ENCODE peak calls at places on chromosomes 11 and 22, in five cellular contexts. One of them, this sample, is unnamed. For H3K27me3, the result is how much of the 10 kb centered on the place peaks cover.

GRCh38 chr11:124302756-124303155 is 11.0 kb downstream of the OR8D1 start:
- DNase-seq in GM23248: peak
- DNase-seq in vagina: no peak
- DNase-seq in left ventricle myocardium inferior: no peak
- DNase-seq in astrocyte: no peak
- DNase-seq in this sample: no peak

GRCh38 chr11:26331911-26332571 is at the start of gene ANO3:
- DNase-seq in left ventricle myocardium inferior: peak
- DNase-seq in astrocyte: peak
- DNase-seq in vagina: no peak
- DNase-seq in GM23248: peak
- DNase-seq in this sample: peak

GRCh38 chr11:61193596-61193995 is 9.7 kb upstream of the PGA3 start:
- DNase-seq in vagina: no peak
- DNase-seq in left ventricle myocardium inferior: no peak
- DNase-seq in GM23248: no peak
- DNase-seq in astrocyte: no peak
- DNase-seq in this sample: no peak

GRCh38 chr11:112355726-112356125 is 95.1 kb upstream of the PLET1 start:
- DNase-seq in GM23248: peak
- DNase-seq in vagina: no peak
- DNase-seq in astrocyte: no peak
- DNase-seq in left ventricle myocardium inferior: no peak
- DNase-seq in this sample: no peak

GRCh38 chr22:37186228-37186996 is 1.6 kb downstream of the C1QTNF6 start:
- DNase-seq in astrocyte: peak
- DNase-seq in GM23248: peak
- DNase-seq in vagina: no peak
- DNase-seq in left ventricle myocardium inferior: peak
- DNase-seq in this sample: no peak

GRCh38 chr11:120832609-120833221 is 191.2 kb upstream of the TBCEL start:
- DNase-seq in astrocyte: no peak
- DNase-seq in left ventricle myocardium inferior: no peak
- DNase-seq in vagina: no peak
- DNase-seq in GM23248: no peak
- DNase-seq in this sample: no peak

GRCh38 chr11:7160814-7161489 is 72.2 kb downstream of the RBMXL2 start:
- DNase-seq in left ventricle myocardium inferior: no peak
- DNase-seq in GM23248: no peak
- DNase-seq in astrocyte: no peak
- DNase-seq in vagina: no peak
- DNase-seq in this sample: no peak

GRCh38 chr22:31977141-31977781 is 32.9 kb downstream of the YWHAH start:
- DNase-seq in GM23248: peak
- DNase-seq in vagina: no peak
- DNase-seq in left ventricle myocardium inferior: peak
- DNase-seq in astrocyte: no peak
- DNase-seq in this sample: no peak

GRCh38 chr22:36435516-36436415 is 45.7 kb downstream of the TXN2 start:
- DNase-seq in GM23248: no peak
- DNase-seq in astrocyte: no peak
- DNase-seq in vagina: no peak
- DNase-seq in left ventricle myocardium inferior: no peak
- DNase-seq in this sample: no peak

GRCh38 chr11:104476454-104476853 is 312.5 kb upstream of the PDGFD start:
- DNase-seq in astrocyte: peak
- DNase-seq in vagina: no peak
- DNase-seq in left ventricle myocardium inferior: no peak
- DNase-seq in GM23248: no peak
- DNase-seq in this sample: no peak

GRCh38 chr11:30321321-30321720 is 1.6 kb upstream of the ARL14EP start:
- DNase-seq in vagina: no peak
- DNase-seq in astrocyte: no peak
- DNase-seq in GM23248: no peak
- DNase-seq in left ventricle myocardium inferior: no peak
- DNase-seq in this sample: no peak

GRCh38 chr11:30326911-30327310 is 4.0 kb downstream of the ARL14EP start:
- DNase-seq in left ventricle myocardium inferior: no peak
- DNase-seq in GM23248: no peak
- DNase-seq in astrocyte: no peak
- DNase-seq in vagina: no peak
- DNase-seq in this sample: no peak

GRCh38 chr11:30326114-30326783 is 3.3 kb downstream of the ARL14EP start:
- DNase-seq in astrocyte: peak
- DNase-seq in GM23248: peak
- DNase-seq in vagina: no peak
- DNase-seq in left ventricle myocardium inferior: no peak
- DNase-seq in this sample: no peak

GRCh38 chr11:30322826-30323710 is at the start of gene ARL14EP:
- DNase-seq in left ventricle myocardium inferior: peak
- DNase-seq in astrocyte: peak
- DNase-seq in vagina: peak
- DNase-seq in GM23248: peak
- DNase-seq in this sample: peak

DNA sequence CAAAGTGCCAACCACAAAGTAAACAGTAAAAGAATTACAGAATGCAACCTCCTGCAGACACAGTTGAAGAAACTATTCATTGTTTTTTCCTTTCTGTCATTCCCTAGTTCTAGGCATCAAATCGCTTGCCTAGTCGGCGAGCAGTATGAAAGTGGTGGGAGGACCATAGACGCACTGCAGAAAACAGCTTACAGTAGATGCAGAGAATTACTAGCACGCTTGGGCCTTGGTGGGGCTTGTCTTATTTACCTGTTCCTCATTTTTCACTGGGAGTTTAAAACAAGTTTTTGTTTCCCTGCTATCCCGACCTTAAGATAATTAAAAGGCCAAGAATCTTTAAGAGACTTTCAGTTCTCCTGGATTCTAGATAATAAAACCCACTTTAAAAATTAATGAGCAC is 742 bp upstream of the ARL14EP start:
- DNase-seq in astrocyte: no peak
- DNase-seq in GM23248: no peak
- DNase-seq in left ventricle myocardium inferior: no peak
- DNase-seq in vagina: no peak
- DNase-seq in this sample: no peak
- H3K4me3 ChIP-seq in astrocyte: no peak
- H3K4me3 ChIP-seq in GM23248: peak
- H3K4me3 ChIP-seq in left ventricle myocardium inferior: peak
- H3K4me3 ChIP-seq in vagina: no peak
- H3K4me3 ChIP-seq in this sample: no peak

GRCh38 chr11:48058777-48059176 is 78.4 kb downstream of the PTPRJ start:
- DNase-seq in left ventricle myocardium inferior: no peak
- DNase-seq in GM23248: peak
- DNase-seq in astrocyte: no peak
- DNase-seq in vagina: no peak
- DNase-seq in this sample: no peak
- H3K27me3 ChIP-seq in left ventricle myocardium inferior: under half
- H3K27me3 ChIP-seq in GM23248: under half
- H3K27me3 ChIP-seq in astrocyte: under half
- H3K27me3 ChIP-seq in vagina: under half
- H3K27me3 ChIP-seq in this sample: under half

GRCh38 chr11:64373598-64373974 is 14.6 kb downstream of the RPS6KA4 start:
- DNase-seq in astrocyte: no peak
- DNase-seq in vagina: no peak
- DNase-seq in left ventricle myocardium inferior: no peak
- DNase-seq in GM23248: no peak
- DNase-seq in this sample: no peak
- H3K4me3 ChIP-seq in astrocyte: no peak
- H3K4me3 ChIP-seq in vagina: no peak
- H3K4me3 ChIP-seq in left ventricle myocardium inferior: no peak
- H3K4me3 ChIP-seq in GM23248: no peak
- H3K4me3 ChIP-seq in this sample: no peak

GRCh38 chr11:88535266-88535665 is 197.7 kb upstream of the CTSC start:
- DNase-seq in GM23248: peak
- DNase-seq in left ventricle myocardium inferior: no peak
- DNase-seq in astrocyte: peak
- DNase-seq in vagina: no peak
- DNase-seq in this sample: no peak

GRCh38 chr11:88534185-88534584 is 196.6 kb upstream of the CTSC start:
- DNase-seq in GM23248: no peak
- DNase-seq in vagina: no peak
- DNase-seq in left ventricle myocardium inferior: no peak
- DNase-seq in astrocyte: no peak
- DNase-seq in this sample: no peak

GRCh38 chr11:88533001-88533400 is 195.5 kb upstream of the CTSC start:
- DNase-seq in GM23248: no peak
- DNase-seq in astrocyte: no peak
- DNase-seq in vagina: no peak
- DNase-seq in left ventricle myocardium inferior: no peak
- DNase-seq in this sample: no peak

GRCh38 chr11:88529426-88529825 is 191.9 kb upstream of the CTSC start:
- DNase-seq in vagina: no peak
- DNase-seq in astrocyte: no peak
- DNase-seq in left ventricle myocardium inferior: no peak
- DNase-seq in GM23248: no peak
- DNase-seq in this sample: no peak

DNA sequence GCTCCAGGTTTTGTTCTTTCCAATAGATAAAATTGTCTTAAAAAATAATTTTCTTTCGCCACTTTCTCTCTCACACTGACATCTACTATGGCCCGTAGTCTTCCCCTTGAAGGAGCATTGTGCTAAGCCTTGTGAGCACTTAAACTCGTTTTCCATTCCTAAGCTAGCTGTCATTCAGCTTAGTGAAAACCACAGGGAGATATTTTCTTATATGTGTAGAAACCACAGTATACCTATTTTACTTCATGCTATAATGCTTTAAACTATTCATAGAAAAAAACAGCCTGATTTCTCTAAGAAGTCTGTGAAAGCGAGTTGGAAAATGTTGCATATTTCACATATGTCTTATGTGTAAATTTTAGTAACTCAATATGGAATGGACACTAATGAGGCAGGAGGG is 194.2 kb upstream of the CTSC start:
- DNase-seq in GM23248: no peak
- DNase-seq in left ventricle myocardium inferior: no peak
- DNase-seq in vagina: no peak
- DNase-seq in astrocyte: peak
- DNase-seq in this sample: no peak
- H3K27me3 ChIP-seq in GM23248: under half
- H3K27me3 ChIP-seq in left ventricle myocardium inferior: under half
- H3K27me3 ChIP-seq in vagina: under half
- H3K27me3 ChIP-seq in astrocyte: under half
- H3K27me3 ChIP-seq in this sample: under half

GRCh38 chr11:17351171-17351509 is 460 bp upstream of the NCR3LG1 start:
- DNase-seq in GM23248: no peak
- DNase-seq in vagina: no peak
- DNase-seq in left ventricle myocardium inferior: no peak
- DNase-seq in astrocyte: no peak
- DNase-seq in this sample: no peak
- H3K4me3 ChIP-seq in GM23248: peak
- H3K4me3 ChIP-seq in vagina: peak
- H3K4me3 ChIP-seq in left ventricle myocardium inferior: peak
- H3K4me3 ChIP-seq in astrocyte: peak
- H3K4me3 ChIP-seq in this sample: no peak

DNA sequence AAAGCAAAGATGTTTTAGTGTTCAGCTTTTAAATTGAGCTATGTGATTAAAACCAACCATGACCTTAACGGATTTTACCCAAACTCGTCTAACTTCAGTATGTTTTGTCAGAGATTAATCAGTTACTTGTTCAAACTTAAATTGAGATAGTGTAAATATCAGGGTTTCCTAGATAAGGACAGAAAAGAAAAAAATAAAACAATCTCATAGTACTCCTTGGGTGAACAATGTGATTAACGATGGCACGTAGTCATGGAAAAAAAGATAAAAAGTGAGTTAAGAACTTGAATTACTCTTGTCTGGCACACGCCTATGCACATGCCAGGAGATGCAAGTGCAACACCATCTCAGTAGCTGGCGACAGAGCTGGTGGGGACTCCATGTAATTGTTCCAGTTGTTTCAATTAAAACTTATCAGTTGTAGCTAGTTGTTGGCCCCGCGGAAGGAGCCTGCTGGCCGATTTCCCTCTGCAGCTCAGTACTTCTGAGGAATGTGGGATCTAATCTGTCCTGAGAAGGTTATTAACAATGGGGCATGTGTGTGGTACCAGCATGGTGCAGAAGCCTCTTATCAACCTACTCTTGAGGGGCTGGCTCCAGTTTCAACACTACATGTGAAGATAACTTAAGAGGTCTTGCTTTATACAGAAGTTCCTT is 3.0 kb downstream of the RASSF10 start:
- DNase-seq in vagina: no peak
- DNase-seq in astrocyte: no peak
- DNase-seq in left ventricle myocardium inferior: no peak
- DNase-seq in GM23248: no peak
- DNase-seq in this sample: peak
- H3K27me3 ChIP-seq in vagina: under half
- H3K27me3 ChIP-seq in astrocyte: half or more
- H3K27me3 ChIP-seq in left ventricle myocardium inferior: half or more
- H3K27me3 ChIP-seq in GM23248: half or more
- H3K27me3 ChIP-seq in this sample: under half

DNA sequence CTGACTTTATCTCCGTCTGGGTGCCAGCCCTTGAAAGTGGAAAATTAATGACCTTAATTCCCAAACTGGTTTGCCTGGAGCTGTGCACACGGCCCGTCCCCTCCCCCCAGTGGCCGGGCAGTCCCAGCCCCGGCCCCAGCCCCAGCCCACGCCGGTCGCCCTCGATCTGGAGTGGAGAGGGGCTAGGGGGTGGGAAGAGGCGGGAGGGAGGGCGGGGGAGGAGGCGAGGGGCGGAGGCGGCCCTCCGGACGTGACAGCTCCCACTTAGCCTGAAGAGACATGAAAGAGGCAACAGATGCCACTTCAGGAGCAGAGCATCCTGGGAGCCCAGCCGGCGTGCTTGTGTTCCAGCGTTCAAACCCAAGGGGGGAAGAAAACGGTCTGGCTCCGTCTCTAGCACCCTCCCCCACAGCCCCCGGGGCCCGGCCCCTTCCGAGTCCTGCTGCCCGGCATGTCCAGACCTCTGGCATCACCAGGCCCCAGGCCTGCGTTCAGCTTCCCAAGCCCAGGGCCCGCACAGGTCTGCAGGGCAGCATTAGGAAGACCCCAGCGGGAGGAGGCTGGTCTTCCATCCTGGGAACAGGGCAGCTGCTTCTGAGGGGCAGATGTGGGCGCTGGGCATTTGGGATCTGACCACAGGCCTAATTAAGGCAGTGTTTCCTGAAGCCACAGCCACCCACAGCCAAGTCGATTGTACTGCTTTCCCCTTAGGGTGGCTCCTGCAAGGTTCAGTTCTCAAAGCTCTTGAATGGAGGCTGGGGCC is 20.0 kb upstream of the LMO1 start:
- DNase-seq in astrocyte: no peak
- DNase-seq in vagina: peak
- DNase-seq in GM23248: peak
- DNase-seq in left ventricle myocardium inferior: no peak
- DNase-seq in this sample: no peak
- H3K4me3 ChIP-seq in astrocyte: no peak
- H3K4me3 ChIP-seq in vagina: peak
- H3K4me3 ChIP-seq in GM23248: no peak
- H3K4me3 ChIP-seq in left ventricle myocardium inferior: peak
- H3K4me3 ChIP-seq in this sample: no peak

GRCh38 chr22:43667658-43668057 is 144.4 kb downstream of the EFCAB6 start:
- DNase-seq in vagina: no peak
- DNase-seq in GM23248: no peak
- DNase-seq in astrocyte: no peak
- DNase-seq in left ventricle myocardium inferior: no peak
- DNase-seq in this sample: no peak

GRCh38 chr22:43669190-43669589 is 142.9 kb downstream of the EFCAB6 start:
- DNase-seq in astrocyte: no peak
- DNase-seq in GM23248: no peak
- DNase-seq in vagina: no peak
- DNase-seq in left ventricle myocardium inferior: no peak
- DNase-seq in this sample: no peak

GRCh38 chr22:43670545-43670944 is 141.6 kb downstream of the EFCAB6 start:
- DNase-seq in GM23248: no peak
- DNase-seq in left ventricle myocardium inferior: no peak
- DNase-seq in vagina: no peak
- DNase-seq in astrocyte: no peak
- DNase-seq in this sample: no peak

GRCh38 chr22:43666511-43666910 is 145.6 kb downstream of the EFCAB6 start:
- DNase-seq in left ventricle myocardium inferior: no peak
- DNase-seq in GM23248: no peak
- DNase-seq in vagina: no peak
- DNase-seq in astrocyte: no peak
- DNase-seq in this sample: no peak
- H3K27me3 ChIP-seq in left ventricle myocardium inferior: under half
- H3K27me3 ChIP-seq in GM23248: under half
- H3K27me3 ChIP-seq in vagina: under half
- H3K27me3 ChIP-seq in astrocyte: under half
- H3K27me3 ChIP-seq in this sample: under half

This sample was measured in kidney epithelial cell.